ENCODE peak calls at places on chromosomes 4 and X, in four cellular contexts. G, W, J and U are unnamed samples.

GRCh38 chrX:79161655-79162054 is 17.2 kb downstream of the GPR174 start:
- DNase-seq in G (no peak), W (no peak), J (peak), U (no peak)

GRCh38 chr4:145446184-145446583 is 35.5 kb upstream of the SMAD1 start:
- DNase-seq in G (no peak), W (no peak), J (peak), U (no peak)

GRCh38 chrX:147602297-147602696 is 309.4 kb upstream of the FMR1 start:
- DNase-seq in G (no peak), W (no peak), J (no peak), U (no peak)

GRCh38 chrX:43682726-43683125 is 26.6 kb downstream of the MAOA start:
- DNase-seq in G (no peak), W (no peak), J (no peak), U (no peak)

GRCh38 chr4:15226203-15226602 is 201.6 kb upstream of the C1QTNF7 start:
- DNase-seq in G (no peak), W (no peak), J (no peak), U (no peak)

GRCh38 chr4:3402409-3403103 is 39.2 kb upstream of the HGFAC start:
- DNase-seq in G (no peak), W (no peak), J (no peak), U (no peak)

GRCh38 chr4:3430524-3430923 is 11.2 kb upstream of the HGFAC start:
- DNase-seq in G (no peak), W (no peak), J (no peak), U (no peak)

GRCh38 chr4:182073278-182073677 is 169.9 kb upstream of the TENM3 start:
- DNase-seq in G (no peak), W (no peak), J (no peak), U (no peak)

GRCh38 chr4:5572114-5572513 is 136.2 kb downstream of the EVC2 start:
- DNase-seq in G (no peak), W (no peak), J (no peak), U (no peak)

GRCh38 chr4:112210777-112211176 is 20.8 kb upstream of the AP1AR start:
- DNase-seq in G (no peak), W (no peak), J (no peak), U (no peak)

GRCh38 chrX:72526534-72527508 is 45.8 kb downstream of the HDAC8 start:
- DNase-seq in G (no peak), W (no peak), J (no peak), U (no peak)

GRCh38 chrX:63754860-63755579 is 30.0 kb downstream of the ARHGEF9 start:
- DNase-seq in G (peak), W (peak), J (peak), U (peak)

GRCh38 chr4:174318829-174319764 is 35.4 kb downstream of the CEP44 start:
- DNase-seq in G (peak), W (peak), J (no peak), U (no peak)

GRCh38 chr4:157143365-157143764 is 67.4 kb downstream of the GLRB start:
- DNase-seq in G (no peak), W (no peak), J (no peak), U (no peak)

GRCh38 chr4:119025916-119026661 is 109.5 kb upstream of the MYOZ2 start:
- DNase-seq in G (no peak), W (no peak), J (no peak), U (peak)

GRCh38 chr4:175560628-175561027 is 251.4 kb downstream of the GPM6A start:
- DNase-seq in G (peak), W (no peak), J (no peak), U (peak)

GRCh38 chr4:90328558-90328957 is 201.4 kb downstream of the CCSER1 start:
- DNase-seq in G (peak), W (no peak), J (no peak), U (no peak)

GRCh38 chrX:153634832-153635231 is 12.2 kb upstream of the DUSP9 start:
- DNase-seq in G (peak), W (no peak), J (no peak), U (no peak)

GRCh38 chrX:120205816-120206753 is 44.5 kb upstream of the ZBTB33 start:
- DNase-seq in G (no peak), W (no peak), J (no peak), U (no peak)

GRCh38 chr4:44670466-44671199 is 7.6 kb upstream of the GUF1 start:
- DNase-seq in G (no peak), W (no peak), J (no peak), U (no peak)

GRCh38 chrX:4268676-4269075 is 555.2 kb upstream of the PRKX start:
- DNase-seq in G (no peak), W (no peak), J (no peak), U (no peak)

GRCh38 chrX:155314260-155314659 is 20.2 kb downstream of the CLIC2 start:
- DNase-seq in G (no peak), W (no peak), J (no peak), U (no peak)

GRCh38 chrX:44675364-44676024 is 132.8 kb upstream of the FUNDC1 start:
- DNase-seq in G (peak), W (peak), J (no peak), U (peak)

GRCh38 chr4:8247047-8247930 is 22.3 kb upstream of the HTRA3 start:
- DNase-seq in G (no peak), W (no peak), J (no peak), U (no peak)

GRCh38 chrX:41737065-41737464 is 13.1 kb downstream of the GPR82 start:
- DNase-seq in G (no peak), W (peak), J (no peak), U (no peak)

GRCh38 chrX:155048997-155049619 is 21.8 kb downstream of the CMC4 start:
- DNase-seq in G (peak), W (peak), J (no peak), U (peak)

GRCh38 chrX:129875669-129876068 is 30.3 kb upstream of the UTP14A start:
- DNase-seq in G (no peak), W (no peak), J (no peak), U (no peak)

GRCh38 chr4:7368296-7368695 is 66.4 kb downstream of the PSAPL1 start:
- DNase-seq in G (no peak), W (no peak), J (no peak), U (no peak)

GRCh38 chr4:73740353-73740778 is at the start of gene CXCL8:
- DNase-seq in G (no peak), W (peak), J (no peak), U (peak)

GRCh38 chr4:123640271-123640670 is 243.7 kb downstream of the SPRY1 start:
- DNase-seq in G (no peak), W (no peak), J (no peak), U (no peak)

GRCh38 chr4:123503698-123504389 is 107.2 kb downstream of the SPRY1 start:
- DNase-seq in G (no peak), W (no peak), J (no peak), U (no peak)

GRCh38 chr4:108141213-108142045 is 27.3 kb downstream of the LEF1 start:
- DNase-seq in G (no peak), W (no peak), J (no peak), U (no peak)

GRCh38 chrX:68511255-68511654 is 12.4 kb downstream of the YIPF6 start:
- DNase-seq in G (peak), W (peak), J (no peak), U (peak)

GRCh38 chrX:140342410-140342809 is 162.5 kb downstream of the SOX3 start:
- DNase-seq in G (no peak), W (no peak), J (no peak), U (no peak)

GRCh38 chrX:38175140-38175539 is 45.5 kb downstream of the SRPX start:
- DNase-seq in G (peak), W (peak), J (peak), U (peak)

GRCh38 chr4:42610941-42611340 is 46.0 kb downstream of the ATP8A1 start:
- DNase-seq in G (no peak), W (no peak), J (no peak), U (no peak)

GRCh38 chr4:7282094-7282370 is 89.7 kb downstream of the SORCS2 start:
- DNase-seq in G (peak), W (no peak), J (no peak), U (no peak)

GRCh38 chr4:127355738-127356137 is 277.0 kb upstream of the INTU start:
- DNase-seq in G (no peak), W (no peak), J (no peak), U (no peak)

GRCh38 chr4:125728568-125728967 is 413.8 kb downstream of the FAT4 start:
- DNase-seq in G (no peak), W (no peak), J (no peak), U (peak)
- TF ChIP-seq CHD2 in G (no peak), W (no peak), J (no peak), U (no peak)

GRCh38 chrX:17939724-17940123 is 78.6 kb upstream of the RAI2 start:
- DNase-seq in G (no peak), W (no peak), J (no peak), U (no peak)

GRCh38 chrX:17944833-17945497 is 83.9 kb upstream of the RAI2 start:
- DNase-seq in G (peak), W (peak), J (no peak), U (peak)
- TF ChIP-seq RCOR1 in G (no peak), W (no peak), J (no peak), U (no peak)

GRCh38 chr4:54101190-54102041 is 1.5 kb downstream of the GSX2 start:
- DNase-seq in G (peak), W (no peak), J (no peak), U (no peak)
- TF ChIP-seq CHD2 in G (no peak), W (no peak), J (no peak), U (no peak)

DNA sequence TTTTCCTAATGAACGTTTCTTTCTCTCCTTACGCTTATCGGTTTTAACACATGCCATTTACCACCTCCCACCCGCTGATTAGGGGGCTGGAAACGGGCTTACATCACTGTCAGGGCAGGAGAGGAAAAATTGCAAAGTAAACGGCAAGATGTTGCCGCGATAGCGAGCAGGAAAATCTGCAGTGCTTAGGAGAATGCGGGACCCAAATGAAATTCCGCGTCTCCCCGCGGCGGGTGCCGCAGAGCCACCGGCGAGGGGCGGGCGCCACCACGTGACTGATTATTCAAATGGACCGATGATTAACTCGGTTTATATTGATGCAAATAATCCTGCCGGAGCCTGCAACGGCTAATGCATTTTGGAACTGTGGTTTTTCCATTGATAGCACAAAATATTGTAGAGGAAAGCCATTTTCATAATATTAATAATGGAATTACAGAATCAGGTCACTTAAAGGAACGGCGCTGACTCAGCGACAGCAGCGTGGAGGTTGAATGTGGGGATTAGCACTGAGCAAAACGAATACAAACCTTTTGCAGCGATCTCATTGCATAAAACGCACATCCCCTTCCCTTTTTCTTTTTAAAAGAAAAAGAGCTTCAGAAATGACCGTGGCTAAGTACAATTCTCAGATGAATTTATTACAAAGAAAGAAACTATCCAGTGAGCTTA is 224.2 kb downstream of the STIM2 start:
- DNase-seq in G (peak), W (peak), J (no peak), U (peak)
- TF ChIP-seq RCOR1 in G (no peak), W (no peak), J (no peak), U (no peak)